ENCODE peak calls at places on chromosomes 3 and 15, in nine cellular contexts. V is body of pancreas, T is type B pancreatic cell, S is amniotic stem cell, Z is NCI-H2081, A is NCI-H345, Q is H54, M is NCI-H524, B is WTC11. P is an unnamed sample.

GRCh38 chr3:41742127-41742526 is 219.8 kb downstream of the ULK4 start:
- DNase-seq in M (peak), S (no peak), B (no peak), V (no peak), Z (no peak), T (no peak), Q (no peak), A (no peak), P (no peak)

GRCh38 chr15:70140543-70141375 is 43.0 kb upstream of the TLE3 start:
- DNase-seq in A (no peak), Q (no peak), T (no peak), V (peak), B (peak), Z (no peak), S (no peak), M (no peak), P (no peak)

GRCh38 chr3:12748477-12748876 is 10.6 kb downstream of the TMEM40 start:
- DNase-seq in M (no peak), A (no peak), B (no peak), Q (no peak), S (no peak), Z (no peak), T (no peak), V (no peak), P (no peak)

GRCh38 chr3:155744091-155744625 is 713 bp downstream of the PLCH1 start:
- DNase-seq in B (peak), S (no peak), Z (peak), T (peak), Q (peak), V (peak), A (peak), M (peak), P (peak)

GRCh38 chr3:195899701-195900425 is 8.5 kb downstream of the TNK2 start:
- DNase-seq in M (peak), Q (no peak), Z (no peak), S (no peak), V (no peak), T (no peak), A (no peak), B (no peak), P (no peak)

GRCh38 chr3:23829242-23829934 is 23.6 kb downstream of the UBE2E1 start:
- DNase-seq in T (no peak), A (no peak), B (no peak), M (no peak), V (no peak), Z (no peak), S (no peak), Q (no peak), P (no peak)

GRCh38 chr3:12663311-12663935 is 494 bp downstream of the RAF1 start:
- DNase-seq in S (no peak), T (no peak), V (peak), Z (peak), A (no peak), Q (no peak), B (no peak), M (peak), P (no peak)

GRCh38 chr3:25246921-25247320 is 181.1 kb upstream of the RARB start:
- DNase-seq in Q (no peak), Z (no peak), M (no peak), V (no peak), B (peak), A (no peak), T (no peak), S (no peak), P (no peak)

GRCh38 chr3:73225161-73225861 is 163.9 kb downstream of the EBLN2 start:
- DNase-seq in M (no peak), V (no peak), Z (no peak), Q (no peak), B (no peak), A (no peak), S (no peak), T (no peak), P (peak)

GRCh38 chr3:52302426-52303185 is 13.5 kb upstream of the DNAH1 start:
- DNase-seq in A (no peak), Z (peak), Q (no peak), T (no peak), S (no peak), B (no peak), V (no peak), M (no peak), P (no peak)

P was measured in NCI-H526 treated with DMSO at 0.1 percent for 48 hours.